ENCODE peak calls at places on chromosomes 3 and 15, in ten cellular contexts. T is fibroblast of mammary gland, W is AG04450, S is transverse colon, Z is HL-60, L is Peyer's patch, E is prostate gland, Q is AG04449, M is K562, P is Panc1. G is an unnamed sample.

GRCh38 chr3:149271669-149272068 is 50.0 kb upstream of the CP start:
- DNase-seq in T (no peak), W (no peak), S (no peak), Z (no peak), L (no peak), E (no peak), Q (no peak), M (no peak), P (no peak), G (no peak)

GRCh38 chr3:179196700-179197099 is 48.5 kb downstream of the PIK3CA start:
- DNase-seq in T (no peak), W (no peak), S (no peak), Z (no peak), L (no peak), E (no peak), Q (no peak), M (no peak), P (no peak), G (no peak)

GRCh38 chr3:99741588-99741987 is 76.1 kb upstream of the CMSS1 start:
- DNase-seq in T (no peak), W (no peak), S (no peak), Z (no peak), L (no peak), E (no peak), Q (no peak), M (no peak), P (no peak), G (no peak)

GRCh38 chr3:119042162-119042561 is 7.5 kb upstream of the IGSF11 start:
- DNase-seq in T (no peak), W (no peak), S (no peak), Z (no peak), L (no peak), E (no peak), Q (no peak), M (no peak), P (no peak), G (no peak)

GRCh38 chr15:69313437-69314000 is 14.8 kb downstream of the PAQR5 start:
- DNase-seq in T (no peak), W (no peak), S (no peak), Z (peak; percentile 78), L (peak; percentile 21), E (no peak), Q (no peak), M (no peak), P (no peak), G (no peak)

GRCh38 chr15:38154255-38154654 is 98.4 kb upstream of the SPRED1 start:
- DNase-seq in T (no peak), W (no peak), S (no peak), Z (no peak), L (no peak), E (no peak), Q (no peak), M (no peak), P (no peak), G (no peak)

GRCh38 chr15:74873756-74874424 is 725 bp upstream of the SCAMP2 start:
- DNase-seq in T (peak; percentile 30), W (no peak), S (peak; percentile 48), Z (peak; percentile 48), L (peak; percentile 55), E (no peak), Q (no peak), M (peak; percentile 48), P (no peak), G (peak; percentile 13)

GRCh38 chr15:33795076-33795475 is 173.2 kb upstream of the CHRM5 start:
- DNase-seq in T (no peak), W (no peak), S (no peak), Z (no peak), L (no peak), E (no peak), Q (no peak), M (no peak), P (no peak), G (no peak)

GRCh38 chr15:70505971-70506887 is 257.1 kb downstream of the UACA start:
- DNase-seq in T (no peak), W (no peak), S (no peak), Z (no peak), L (no peak), E (peak; percentile 63), Q (no peak), M (no peak), P (no peak), G (no peak)

DNA sequence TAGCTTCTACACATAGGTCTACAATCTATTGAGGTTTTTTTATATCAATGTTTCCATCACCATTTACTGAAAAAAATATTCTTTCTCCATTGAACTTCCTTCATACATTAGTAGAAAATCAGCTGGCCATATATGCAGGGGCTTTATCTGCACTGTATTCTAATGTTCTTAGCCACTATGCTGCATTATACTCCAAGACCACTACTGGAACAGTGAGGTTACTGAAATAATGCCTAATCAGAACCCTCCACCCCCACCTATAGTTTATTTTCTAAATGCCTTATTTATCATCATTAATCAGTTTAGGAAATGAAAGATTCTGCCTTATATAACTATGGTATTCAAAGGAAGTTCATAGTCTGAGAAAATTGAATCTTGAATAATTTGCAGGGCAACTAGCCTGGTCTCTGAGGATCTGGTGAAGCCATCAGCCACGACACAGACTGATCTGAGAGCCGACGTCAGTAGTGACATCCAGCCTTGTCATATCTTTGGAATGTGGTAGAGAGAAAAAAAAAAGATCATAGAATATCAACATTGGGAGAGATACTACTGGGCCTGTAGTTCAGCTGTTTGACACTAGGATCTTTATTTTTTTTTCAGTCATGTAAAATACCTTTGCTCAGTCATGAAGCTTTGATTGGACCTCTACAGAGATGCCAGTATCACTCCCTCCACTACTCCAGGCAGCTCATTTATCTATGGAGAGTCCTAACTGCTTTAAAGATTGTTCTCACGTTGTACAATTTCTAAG is 66.6 kb downstream of the P3H2 start:
- DNase-seq in T (peak; percentile 90), W (no peak), S (no peak), Z (no peak), L (no peak), E (no peak), Q (no peak), M (no peak), P (no peak), G (peak; percentile 75)
- TF ChIP-seq CTCF in T (peak; percentile 29), W (no peak), S (no peak), Z (no peak), L (no peak), E (no peak), Q (no peak), M (no peak), P (no peak), G (peak; percentile 9)

GRCh38 chr15:35851491-35851890 is 305.5 kb upstream of the DPH6 start:
- DNase-seq in T (no peak), W (no peak), S (no peak), Z (no peak), L (no peak), E (no peak), Q (no peak), M (no peak), P (no peak), G (no peak)

GRCh38 chr15:35857812-35858211 is 311.8 kb upstream of the DPH6 start:
- DNase-seq in T (no peak), W (no peak), S (no peak), Z (no peak), L (no peak), E (no peak), Q (no peak), M (no peak), P (no peak), G (no peak)

GRCh38 chr15:35854398-35854797 is 308.4 kb upstream of the DPH6 start:
- DNase-seq in T (no peak), W (no peak), S (no peak), Z (no peak), L (no peak), E (no peak), Q (no peak), M (no peak), P (no peak), G (no peak)

GRCh38 chr15:35850284-35850683 is 304.3 kb upstream of the DPH6 start:
- DNase-seq in T (no peak), W (no peak), S (no peak), Z (no peak), L (no peak), E (no peak), Q (no peak), M (no peak), P (no peak), G (no peak)

DNA sequence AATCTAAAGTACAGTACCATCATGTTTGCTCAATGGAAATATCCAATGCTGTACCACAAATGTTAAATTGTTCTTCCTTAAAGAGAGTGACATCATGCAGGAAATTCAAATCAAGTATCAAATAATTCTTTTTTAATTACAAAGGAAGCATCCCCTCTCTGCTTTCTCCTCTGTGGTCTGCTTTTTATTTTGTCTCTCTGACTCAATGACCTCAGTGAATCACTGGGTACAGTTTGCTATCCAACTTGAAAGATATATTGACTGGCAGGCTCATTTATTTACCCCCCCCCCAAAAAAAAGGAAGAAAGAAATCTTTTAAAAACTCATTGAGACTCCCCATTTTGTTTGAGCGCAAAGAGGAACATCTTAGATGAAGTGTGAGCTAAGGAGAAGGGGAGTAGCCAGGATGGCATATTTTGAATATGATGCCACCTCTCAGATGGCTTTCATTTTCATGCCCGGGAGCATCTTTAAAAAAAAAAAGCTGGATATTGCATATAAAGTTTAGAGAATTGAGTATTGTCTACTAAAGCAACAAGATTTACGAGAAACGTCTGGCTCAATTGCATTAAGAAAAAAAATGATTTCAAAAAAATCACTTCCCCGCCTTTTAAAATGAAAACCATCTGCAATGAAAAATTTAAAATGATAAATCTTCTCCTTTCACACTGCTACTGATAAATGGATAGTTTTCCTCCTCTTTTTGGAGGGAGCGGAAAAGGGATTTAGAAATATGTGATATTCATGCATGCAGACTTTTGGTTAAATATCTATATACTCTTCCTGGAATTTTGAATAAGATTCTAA is 307.1 kb upstream of the DPH6 start:
- DNase-seq in T (peak; percentile 62), W (no peak), S (no peak), Z (no peak), L (no peak), E (no peak), Q (no peak), M (no peak), P (no peak), G (no peak)
- H3K4me3 ChIP-seq in T (no peak overlapping the region), W (no peak overlapping the region), S (no peak overlapping the region), Z (no peak overlapping the region), L (no peak overlapping the region), E (no peak overlapping the region), Q (no peak overlapping the region), M (no peak overlapping the region), P (no peak overlapping the region), G (no peak overlapping the region)

GRCh38 chr3:124607163-124607562 is 123.1 kb upstream of the UMPS start:
- DNase-seq in T (peak; percentile 87), W (peak; percentile 39), S (no peak), Z (no peak), L (no peak), E (no peak), Q (peak; percentile 46), M (no peak), P (no peak), G (peak; percentile 72)
- TF ChIP-seq CTCF in T (no peak), W (no peak), S (no peak), Z (no peak), L (no peak), E (no peak), Q (no peak), M (no peak), P (no peak), G (no peak)

DNA sequence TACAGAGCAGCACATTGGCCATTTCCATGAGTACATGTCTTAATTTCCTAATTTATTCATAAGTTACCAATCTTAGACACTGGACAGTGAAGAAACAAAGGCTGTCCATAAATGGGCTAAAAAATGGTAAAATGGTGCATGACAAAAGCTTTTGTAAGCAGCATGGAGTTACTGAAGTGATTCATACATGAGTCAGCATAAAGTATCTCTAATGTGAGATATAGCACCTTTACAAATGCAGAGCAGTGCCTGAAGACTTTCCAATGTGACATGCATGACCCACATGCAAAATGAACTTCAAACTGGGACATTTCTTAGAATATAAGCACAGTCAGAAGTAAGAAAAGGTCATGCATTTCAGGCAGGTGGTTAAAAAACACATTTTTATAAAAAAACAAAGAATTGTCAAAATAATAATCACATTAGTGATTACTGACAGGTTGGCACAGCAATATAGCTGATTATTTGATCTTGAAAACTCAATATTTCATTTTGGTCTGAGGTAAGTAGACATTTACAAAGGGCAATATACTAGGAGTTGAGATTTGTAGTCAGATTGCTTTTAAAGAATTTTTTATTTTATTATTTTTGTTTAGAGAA is 299.3 kb downstream of the PLCL2 start:
- DNase-seq in T (peak; percentile 64), W (no peak), S (no peak), Z (no peak), L (no peak), E (no peak), Q (no peak), M (peak; percentile 28), P (no peak), G (peak; percentile 59)
- H3K4me3 ChIP-seq in T (no peak overlapping the region), W (no peak overlapping the region), S (no peak overlapping the region), Z (no peak overlapping the region), L (no peak overlapping the region), E (no peak overlapping the region), Q (no peak overlapping the region), M (no peak overlapping the region), P (no peak overlapping the region), G (no peak overlapping the region)